ENCODE peak calls at places on chromosomes 16 and 17, in nine cellular contexts. G, I, D, J, C, P, E, H and O are unnamed samples.

GRCh38 chr17:2068101-2068518 is 13.2 kb downstream of the HIC1 start:
- DNase-seq in P (no peak), H (no peak), D (no peak), G (no peak), C (peak; percentile 77), J (no peak), I (no peak), E (no peak), O (no peak)

GRCh38 chr16:84054271-84054670 is 11.7 kb upstream of the SLC38A8 start:
- DNase-seq in C (no peak), G (no peak), P (no peak), E (no peak), D (no peak), I (peak; percentile 9), H (peak; percentile 18), J (no peak), O (no peak)

GRCh38 chr17:35977509-35977908 is 3.8 kb downstream of the CCL16 start:
- DNase-seq in G (no peak), C (no peak), J (no peak), D (no peak), I (no peak), P (no peak), H (no peak), E (no peak), O (no peak)

GRCh38 chr17:63601439-63602371 is 1.0 kb downstream of the TACO1 start:
- DNase-seq in H (no peak), D (no peak), I (no peak), P (no peak), C (no peak), E (no peak), J (no peak), G (no peak), O (no peak)

GRCh38 chr17:28745052-28745776 is 1.4 kb downstream of the TRAF4 start:
- DNase-seq in D (no peak), H (peak; percentile 98), J (peak; percentile 63), I (peak; percentile 74), G (no peak), P (no peak), C (no peak), E (peak; percentile 35), O (peak; percentile 83)

GRCh38 chr16:2237076-2237551 is 870 bp downstream of the DNASE1L2 start:
- DNase-seq in H (no peak), D (no peak), G (no peak), E (no peak), J (no peak), P (no peak), C (no peak), I (no peak), O (no peak)

GRCh38 chr16:69438465-69438864 is 14.0 kb downstream of the CYB5B start:
- DNase-seq in E (no peak), G (no peak), D (no peak), I (no peak), J (no peak), H (no peak), C (no peak), P (no peak), O (no peak)

GRCh38 chr16:23955088-23955487 is 119.3 kb downstream of the PRKCB start:
- DNase-seq in D (no peak), C (no peak), H (no peak), E (no peak), G (no peak), P (no peak), J (no peak), I (no peak), O (no peak)

GRCh38 chr17:1882836-1883235 is 53.0 kb downstream of the RPA1 start:
- DNase-seq in D (peak; percentile 36), C (peak; percentile 51), J (no peak), P (no peak), G (peak; percentile 46), H (no peak), I (no peak), E (no peak), O (no peak)

GRCh38 chr17:77501101-77501566 is 360.4 kb downstream of the SEC14L1 start:
- DNase-seq in H (peak; percentile 20), E (peak; percentile 59), G (no peak), P (no peak), D (no peak), I (no peak), J (no peak), C (no peak), O (no peak)

GRCh38 chr17:49190932-49191331 is 19.4 kb downstream of the GNGT2 start:
- DNase-seq in E (no peak), I (no peak), C (no peak), J (no peak), P (no peak), H (no peak), D (no peak), G (no peak), O (no peak)

GRCh38 chr17:2828396-2829038 is 32.3 kb downstream of the RAP1GAP2 start:
- DNase-seq in E (peak; percentile 90), G (peak; percentile 87), P (peak; percentile 72), H (peak; percentile 56), C (peak; percentile 6), J (peak; percentile 78), I (peak; percentile 78), D (peak; percentile 50), O (peak; percentile 19)

GRCh38 chr17:4577386-4577993 is 6.8 kb upstream of the SMTNL2 start:
- DNase-seq in I (no peak), H (no peak), P (no peak), J (no peak), D (no peak), E (no peak), C (no peak), G (no peak), O (no peak)

GRCh38 chr17:80248894-80249710 is 11.6 kb upstream of the RNF213 start:
- DNase-seq in I (no peak), E (no peak), P (no peak), J (no peak), G (no peak), H (no peak), D (no peak), C (no peak), O (no peak)